ENCODE peak calls at places on chromosomes 2 and 18, in seven cellular contexts. One of them, this sample, is unnamed.

GRCh38 chr2:15538792-15539191 is 22.3 kb downstream of the NBAS start:
- DNase-seq in fibroblast of pulmonary artery: no peak
- DNase-seq in GM20000: no peak
- DNase-seq in PC-9: no peak
- DNase-seq in A549: no peak
- DNase-seq in RWPE1: no peak
- DNase-seq in mammary epithelial cell: no peak
- DNase-seq in this sample: no peak

GRCh38 chr2:122423934-122424333 is 668.5 kb downstream of the TSN start:
- DNase-seq in fibroblast of pulmonary artery: no peak
- DNase-seq in GM20000: no peak
- DNase-seq in PC-9: no peak
- DNase-seq in A549: no peak
- DNase-seq in RWPE1: no peak
- DNase-seq in mammary epithelial cell: no peak
- DNase-seq in this sample: no peak

GRCh38 chr2:216391401-216391800 is 19.1 kb upstream of the MARCHF4 start:
- DNase-seq in fibroblast of pulmonary artery: peak
- DNase-seq in GM20000: no peak
- DNase-seq in PC-9: no peak
- DNase-seq in A549: no peak
- DNase-seq in RWPE1: no peak
- DNase-seq in mammary epithelial cell: no peak
- DNase-seq in this sample: no peak

GRCh38 chr2:28639092-28639691 is 112.4 kb upstream of the PPP1CB start:
- DNase-seq in fibroblast of pulmonary artery: no peak
- DNase-seq in GM20000: no peak
- DNase-seq in PC-9: no peak
- DNase-seq in A549: no peak
- DNase-seq in RWPE1: no peak
- DNase-seq in mammary epithelial cell: no peak
- DNase-seq in this sample: no peak

GRCh38 chr18:70234667-70235459 is 29.4 kb upstream of the RTTN start:
- DNase-seq in fibroblast of pulmonary artery: no peak
- DNase-seq in GM20000: no peak
- DNase-seq in PC-9: no peak
- DNase-seq in A549: peak
- DNase-seq in RWPE1: no peak
- DNase-seq in mammary epithelial cell: no peak
- DNase-seq in this sample: no peak

GRCh38 chr2:65435625-65436168 is 3.3 kb upstream of the SPRED2 start:
- DNase-seq in fibroblast of pulmonary artery: peak
- DNase-seq in GM20000: peak
- DNase-seq in PC-9: peak
- DNase-seq in A549: peak
- DNase-seq in RWPE1: peak
- DNase-seq in mammary epithelial cell: peak
- DNase-seq in this sample: peak

GRCh38 chr18:32469691-32470131 is 971 bp downstream of the GAREM1 start:
- DNase-seq in fibroblast of pulmonary artery: peak
- DNase-seq in GM20000: no peak
- DNase-seq in PC-9: no peak
- DNase-seq in A549: no peak
- DNase-seq in RWPE1: peak
- DNase-seq in mammary epithelial cell: peak
- DNase-seq in this sample: no peak

GRCh38 chr18:58541789-58542425 is 87.0 kb downstream of the ALPK2 start:
- DNase-seq in fibroblast of pulmonary artery: peak
- DNase-seq in GM20000: peak
- DNase-seq in PC-9: peak
- DNase-seq in A549: peak
- DNase-seq in RWPE1: peak
- DNase-seq in mammary epithelial cell: peak
- DNase-seq in this sample: no peak

GRCh38 chr2:85865539-85866164 is 23.1 kb downstream of the ST3GAL5 start:
- DNase-seq in fibroblast of pulmonary artery: no peak
- DNase-seq in GM20000: peak
- DNase-seq in PC-9: no peak
- DNase-seq in A549: no peak
- DNase-seq in RWPE1: no peak
- DNase-seq in mammary epithelial cell: peak
- DNase-seq in this sample: no peak

GRCh38 chr2:184685999-184686841 is 87.9 kb downstream of the ZNF804A start:
- DNase-seq in fibroblast of pulmonary artery: peak
- DNase-seq in GM20000: no peak
- DNase-seq in PC-9: no peak
- DNase-seq in A549: no peak
- DNase-seq in RWPE1: no peak
- DNase-seq in mammary epithelial cell: peak
- DNase-seq in this sample: no peak

GRCh38 chr2:62740221-62740620 is 34.7 kb downstream of the EHBP1 start:
- DNase-seq in fibroblast of pulmonary artery: no peak
- DNase-seq in GM20000: no peak
- DNase-seq in PC-9: no peak
- DNase-seq in A549: no peak
- DNase-seq in RWPE1: no peak
- DNase-seq in mammary epithelial cell: no peak
- DNase-seq in this sample: no peak

GRCh38 chr18:49015886-49016647 is 65.3 kb upstream of the SMAD7 start:
- DNase-seq in fibroblast of pulmonary artery: no peak
- DNase-seq in GM20000: no peak
- DNase-seq in PC-9: no peak
- DNase-seq in A549: no peak
- DNase-seq in RWPE1: no peak
- DNase-seq in mammary epithelial cell: no peak
- DNase-seq in this sample: no peak

GRCh38 chr2:191043438-191043837 is 29.5 kb upstream of the STAT1 start:
- DNase-seq in fibroblast of pulmonary artery: no peak
- DNase-seq in GM20000: no peak
- DNase-seq in PC-9: peak
- DNase-seq in A549: no peak
- DNase-seq in RWPE1: peak
- DNase-seq in mammary epithelial cell: peak
- DNase-seq in this sample: no peak

GRCh38 chr2:152925540-152926448 is 207.4 kb downstream of the ARL6IP6 start:
- DNase-seq in fibroblast of pulmonary artery: peak
- DNase-seq in GM20000: peak
- DNase-seq in PC-9: no peak
- DNase-seq in A549: peak
- DNase-seq in RWPE1: peak
- DNase-seq in mammary epithelial cell: peak
- DNase-seq in this sample: peak
- TF ChIP-seq CTCF in fibroblast of pulmonary artery: peak
- TF ChIP-seq CTCF in GM20000: peak
- TF ChIP-seq CTCF in PC-9: peak
- TF ChIP-seq CTCF in A549: peak
- TF ChIP-seq CTCF in RWPE1: peak
- TF ChIP-seq CTCF in mammary epithelial cell: peak
- TF ChIP-seq CTCF in this sample: peak

GRCh38 chr2:223692227-223692947 is 90.2 kb upstream of the SCG2 start:
- DNase-seq in fibroblast of pulmonary artery: peak
- DNase-seq in GM20000: no peak
- DNase-seq in PC-9: no peak
- DNase-seq in A549: peak
- DNase-seq in RWPE1: peak
- DNase-seq in mammary epithelial cell: peak
- DNase-seq in this sample: peak
- TF ChIP-seq CTCF in fibroblast of pulmonary artery: peak
- TF ChIP-seq CTCF in GM20000: no peak
- TF ChIP-seq CTCF in PC-9: peak
- TF ChIP-seq CTCF in A549: peak
- TF ChIP-seq CTCF in RWPE1: peak
- TF ChIP-seq CTCF in mammary epithelial cell: peak
- TF ChIP-seq CTCF in this sample: no peak

GRCh38 chr2:54704688-54705605 is 18.5 kb upstream of the EML6 start:
- DNase-seq in fibroblast of pulmonary artery: peak
- DNase-seq in GM20000: peak
- DNase-seq in PC-9: peak
- DNase-seq in A549: peak
- DNase-seq in RWPE1: peak
- DNase-seq in mammary epithelial cell: peak
- DNase-seq in this sample: no peak
- TF ChIP-seq CTCF in fibroblast of pulmonary artery: peak
- TF ChIP-seq CTCF in GM20000: no peak
- TF ChIP-seq CTCF in PC-9: peak
- TF ChIP-seq CTCF in A549: peak
- TF ChIP-seq CTCF in RWPE1: peak
- TF ChIP-seq CTCF in mammary epithelial cell: peak
- TF ChIP-seq CTCF in this sample: no peak

DNA sequence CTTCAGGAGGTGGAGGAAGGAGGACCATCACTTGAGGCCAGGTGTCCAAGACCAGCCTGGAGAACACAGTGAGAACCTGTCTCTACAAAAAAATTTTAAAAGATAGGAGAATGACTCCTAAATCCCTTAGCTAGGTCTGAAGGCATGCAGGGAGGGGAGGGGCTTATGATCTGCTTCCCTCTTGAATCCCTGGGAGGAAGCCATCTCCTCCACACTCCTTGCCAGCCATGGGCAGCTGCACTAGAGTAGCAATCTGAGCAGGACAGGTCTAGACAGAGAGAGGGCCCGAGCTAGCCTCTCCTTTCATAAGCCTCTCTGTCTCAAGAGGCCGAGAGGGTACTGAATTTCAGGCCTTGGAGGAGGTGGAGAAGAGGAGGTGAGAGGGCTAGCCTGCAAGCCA is 42.5 kb downstream of the DAPL1 start:
- DNase-seq in fibroblast of pulmonary artery: no peak
- DNase-seq in GM20000: no peak
- DNase-seq in PC-9: no peak
- DNase-seq in A549: no peak
- DNase-seq in RWPE1: no peak
- DNase-seq in mammary epithelial cell: no peak
- DNase-seq in this sample: no peak
- TF ChIP-seq CTCF in fibroblast of pulmonary artery: no peak
- TF ChIP-seq CTCF in GM20000: no peak
- TF ChIP-seq CTCF in PC-9: no peak
- TF ChIP-seq CTCF in A549: no peak
- TF ChIP-seq CTCF in RWPE1: no peak
- TF ChIP-seq CTCF in mammary epithelial cell: no peak
- TF ChIP-seq CTCF in this sample: no peak

GRCh38 chr2:9317559-9317958 is 105.8 kb downstream of the ITGB1BP1 start:
- DNase-seq in fibroblast of pulmonary artery: no peak
- DNase-seq in GM20000: no peak
- DNase-seq in PC-9: no peak
- DNase-seq in A549: no peak
- DNase-seq in RWPE1: no peak
- DNase-seq in mammary epithelial cell: no peak
- DNase-seq in this sample: no peak
- TF ChIP-seq CTCF in fibroblast of pulmonary artery: no peak
- TF ChIP-seq CTCF in GM20000: no peak
- TF ChIP-seq CTCF in PC-9: no peak
- TF ChIP-seq CTCF in A549: no peak
- TF ChIP-seq CTCF in RWPE1: no peak
- TF ChIP-seq CTCF in mammary epithelial cell: no peak
- TF ChIP-seq CTCF in this sample: no peak

DNA sequence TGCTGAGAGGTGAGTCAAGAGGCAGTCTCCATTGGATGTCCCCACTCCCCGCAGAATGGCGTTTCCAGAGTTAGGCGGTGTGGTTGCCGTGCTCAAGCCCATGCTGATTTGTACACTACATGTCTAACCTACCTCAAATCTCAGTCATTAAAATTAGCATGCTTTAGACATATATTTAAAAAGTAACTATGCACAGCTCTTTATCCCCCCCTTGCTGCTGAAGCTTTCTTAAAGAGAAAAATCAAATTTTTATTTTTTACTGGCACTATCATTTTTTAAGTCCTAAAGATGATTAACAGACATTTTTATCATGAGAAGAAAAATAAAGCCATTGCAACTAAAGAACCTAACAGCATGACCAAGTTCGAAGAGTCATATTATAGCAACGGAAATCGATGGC is 42.9 kb downstream of the BOLA3 start:
- DNase-seq in fibroblast of pulmonary artery: peak
- DNase-seq in GM20000: no peak
- DNase-seq in PC-9: no peak
- DNase-seq in A549: no peak
- DNase-seq in RWPE1: no peak
- DNase-seq in mammary epithelial cell: no peak
- DNase-seq in this sample: no peak
- TF ChIP-seq CTCF in fibroblast of pulmonary artery: peak
- TF ChIP-seq CTCF in GM20000: no peak
- TF ChIP-seq CTCF in PC-9: peak
- TF ChIP-seq CTCF in A549: no peak
- TF ChIP-seq CTCF in RWPE1: no peak
- TF ChIP-seq CTCF in mammary epithelial cell: no peak
- TF ChIP-seq CTCF in this sample: no peak

This sample was measured in glutamatergic neuron.